ENCODE peak calls at places on chromosomes 13 and 19, in eight cellular contexts. One of them, this sample, is unnamed.

GRCh38 chr13:66795636-66796035 is 434.5 kb downstream of the PCDH9 start:
- DNase-seq in progenitor cell of endocrine pancreas: no peak
- DNase-seq in fibroblast of the aortic adventitia: no peak
- DNase-seq in MCF 10A: no peak
- DNase-seq in WTC11: no peak
- DNase-seq in CD8-positive, alpha-beta T cell: no peak
- DNase-seq in epithelial cell of esophagus: no peak
- DNase-seq in activated CD8-positive, alpha-beta T cell treated with anti-CD3 and anti-CD28 coated beads for 36 hours: no peak
- DNase-seq in this sample: no peak

GRCh38 chr19:30719189-30719990 is 347.2 kb downstream of the ZNF536 start:
- DNase-seq in CD8-positive, alpha-beta T cell: no peak
- DNase-seq in progenitor cell of endocrine pancreas: peak; percentile 24
- DNase-seq in MCF 10A: no peak
- DNase-seq in epithelial cell of esophagus: peak; percentile 23
- DNase-seq in activated CD8-positive, alpha-beta T cell treated with anti-CD3 and anti-CD28 coated beads for 36 hours: peak; percentile 20
- DNase-seq in fibroblast of the aortic adventitia: peak; percentile 28
- DNase-seq in WTC11: peak; percentile 48
- DNase-seq in this sample: peak; percentile 56

GRCh38 chr19:4678881-4679379 is 8.8 kb upstream of the MYDGF start:
- DNase-seq in activated CD8-positive, alpha-beta T cell treated with anti-CD3 and anti-CD28 coated beads for 36 hours: peak; percentile 21
- DNase-seq in MCF 10A: no peak
- DNase-seq in fibroblast of the aortic adventitia: no peak
- DNase-seq in WTC11: peak; percentile 96
- DNase-seq in CD8-positive, alpha-beta T cell: no peak
- DNase-seq in epithelial cell of esophagus: peak; percentile 32
- DNase-seq in progenitor cell of endocrine pancreas: no peak
- DNase-seq in this sample: no peak

GRCh38 chr13:72983085-72983768 is 75.6 kb upstream of the KLF5 start:
- DNase-seq in activated CD8-positive, alpha-beta T cell treated with anti-CD3 and anti-CD28 coated beads for 36 hours: no peak
- DNase-seq in epithelial cell of esophagus: peak; percentile 51
- DNase-seq in WTC11: no peak
- DNase-seq in CD8-positive, alpha-beta T cell: no peak
- DNase-seq in fibroblast of the aortic adventitia: peak; percentile 78
- DNase-seq in progenitor cell of endocrine pancreas: no peak
- DNase-seq in MCF 10A: peak; percentile 88
- DNase-seq in this sample: no peak

GRCh38 chr19:47587295-47587694 is 14.3 kb upstream of the ZNF541 start:
- DNase-seq in WTC11: no peak
- DNase-seq in activated CD8-positive, alpha-beta T cell treated with anti-CD3 and anti-CD28 coated beads for 36 hours: no peak
- DNase-seq in fibroblast of the aortic adventitia: no peak
- DNase-seq in epithelial cell of esophagus: peak; percentile 58
- DNase-seq in MCF 10A: no peak
- DNase-seq in progenitor cell of endocrine pancreas: no peak
- DNase-seq in CD8-positive, alpha-beta T cell: no peak
- DNase-seq in this sample: no peak

GRCh38 chr13:87867426-87867825 is 196.3 kb downstream of the SLITRK5 start:
- DNase-seq in WTC11: no peak
- DNase-seq in activated CD8-positive, alpha-beta T cell treated with anti-CD3 and anti-CD28 coated beads for 36 hours: no peak
- DNase-seq in epithelial cell of esophagus: no peak
- DNase-seq in progenitor cell of endocrine pancreas: no peak
- DNase-seq in CD8-positive, alpha-beta T cell: no peak
- DNase-seq in fibroblast of the aortic adventitia: no peak
- DNase-seq in MCF 10A: no peak
- DNase-seq in this sample: no peak

GRCh38 chr19:35265126-35265995 is 3.4 kb upstream of the USF2 start:
- DNase-seq in epithelial cell of esophagus: peak; percentile 18
- DNase-seq in progenitor cell of endocrine pancreas: peak; percentile 6
- DNase-seq in WTC11: peak; percentile 8
- DNase-seq in fibroblast of the aortic adventitia: no peak
- DNase-seq in activated CD8-positive, alpha-beta T cell treated with anti-CD3 and anti-CD28 coated beads for 36 hours: no peak
- DNase-seq in MCF 10A: peak; percentile 47
- DNase-seq in CD8-positive, alpha-beta T cell: peak; percentile 47
- DNase-seq in this sample: no peak

GRCh38 chr19:31179471-31179852 is 169.8 kb downstream of the TSHZ3 start:
- DNase-seq in fibroblast of the aortic adventitia: no peak
- DNase-seq in progenitor cell of endocrine pancreas: no peak
- DNase-seq in WTC11: no peak
- DNase-seq in activated CD8-positive, alpha-beta T cell treated with anti-CD3 and anti-CD28 coated beads for 36 hours: no peak
- DNase-seq in epithelial cell of esophagus: no peak
- DNase-seq in CD8-positive, alpha-beta T cell: no peak
- DNase-seq in MCF 10A: no peak
- DNase-seq in this sample: no peak

GRCh38 chr13:50805805-50806204 is 37.7 kb downstream of the DLEU7 start:
- DNase-seq in CD8-positive, alpha-beta T cell: no peak
- DNase-seq in WTC11: no peak
- DNase-seq in progenitor cell of endocrine pancreas: no peak
- DNase-seq in fibroblast of the aortic adventitia: peak; percentile 16
- DNase-seq in MCF 10A: peak; percentile 8
- DNase-seq in epithelial cell of esophagus: peak; percentile 26
- DNase-seq in activated CD8-positive, alpha-beta T cell treated with anti-CD3 and anti-CD28 coated beads for 36 hours: no peak
- DNase-seq in this sample: no peak
- TF ChIP-seq CTCF in CD8-positive, alpha-beta T cell: no peak
- TF ChIP-seq CTCF in WTC11: no peak
- TF ChIP-seq CTCF in progenitor cell of endocrine pancreas: no peak
- TF ChIP-seq CTCF in fibroblast of the aortic adventitia: no peak
- TF ChIP-seq CTCF in MCF 10A: peak; percentile 17
- TF ChIP-seq CTCF in epithelial cell of esophagus: no peak
- TF ChIP-seq CTCF in activated CD8-positive, alpha-beta T cell treated with anti-CD3 and anti-CD28 coated beads for 36 hours: peak; percentile 23
- TF ChIP-seq CTCF in this sample: no peak

GRCh38 chr13:34155931-34156607 is 338.1 kb downstream of the RFC3 start:
- DNase-seq in MCF 10A: peak; percentile 67
- DNase-seq in epithelial cell of esophagus: peak; percentile 76
- DNase-seq in progenitor cell of endocrine pancreas: no peak
- DNase-seq in activated CD8-positive, alpha-beta T cell treated with anti-CD3 and anti-CD28 coated beads for 36 hours: no peak
- DNase-seq in fibroblast of the aortic adventitia: peak; percentile 24
- DNase-seq in CD8-positive, alpha-beta T cell: no peak
- DNase-seq in WTC11: no peak
- DNase-seq in this sample: no peak
- TF ChIP-seq CTCF in MCF 10A: no peak
- TF ChIP-seq CTCF in epithelial cell of esophagus: no peak
- TF ChIP-seq CTCF in progenitor cell of endocrine pancreas: no peak
- TF ChIP-seq CTCF in activated CD8-positive, alpha-beta T cell treated with anti-CD3 and anti-CD28 coated beads for 36 hours: no peak
- TF ChIP-seq CTCF in fibroblast of the aortic adventitia: no peak
- TF ChIP-seq CTCF in CD8-positive, alpha-beta T cell: no peak
- TF ChIP-seq CTCF in WTC11: no peak
- TF ChIP-seq CTCF in this sample: no peak

GRCh38 chr19:1039646-1040475 is at the start of gene ABCA7:
- DNase-seq in progenitor cell of endocrine pancreas: peak; percentile 100
- DNase-seq in CD8-positive, alpha-beta T cell: peak; percentile 100
- DNase-seq in activated CD8-positive, alpha-beta T cell treated with anti-CD3 and anti-CD28 coated beads for 36 hours: peak; percentile 99
- DNase-seq in epithelial cell of esophagus: peak; percentile 99
- DNase-seq in MCF 10A: peak; percentile 98
- DNase-seq in WTC11: peak; percentile 100
- DNase-seq in fibroblast of the aortic adventitia: peak; percentile 97
- DNase-seq in this sample: peak; percentile 95

GRCh38 chr19:1037553-1038115 is 2.3 kb upstream of the ABCA7 start:
- DNase-seq in MCF 10A: no peak
- DNase-seq in fibroblast of the aortic adventitia: no peak
- DNase-seq in activated CD8-positive, alpha-beta T cell treated with anti-CD3 and anti-CD28 coated beads for 36 hours: peak; percentile 22
- DNase-seq in epithelial cell of esophagus: no peak
- DNase-seq in WTC11: no peak
- DNase-seq in progenitor cell of endocrine pancreas: no peak
- DNase-seq in CD8-positive, alpha-beta T cell: no peak
- DNase-seq in this sample: no peak

GRCh38 chr19:1032264-1032867 is 6.0 kb downstream of the CNN2 start:
- DNase-seq in CD8-positive, alpha-beta T cell: no peak
- DNase-seq in MCF 10A: no peak
- DNase-seq in activated CD8-positive, alpha-beta T cell treated with anti-CD3 and anti-CD28 coated beads for 36 hours: no peak
- DNase-seq in WTC11: no peak
- DNase-seq in epithelial cell of esophagus: no peak
- DNase-seq in fibroblast of the aortic adventitia: no peak
- DNase-seq in progenitor cell of endocrine pancreas: no peak
- DNase-seq in this sample: no peak

GRCh38 chr19:1038995-1039645 is 787 bp upstream of the ABCA7 start:
- DNase-seq in CD8-positive, alpha-beta T cell: no peak
- DNase-seq in fibroblast of the aortic adventitia: no peak
- DNase-seq in epithelial cell of esophagus: peak; percentile 21
- DNase-seq in progenitor cell of endocrine pancreas: no peak
- DNase-seq in MCF 10A: no peak
- DNase-seq in activated CD8-positive, alpha-beta T cell treated with anti-CD3 and anti-CD28 coated beads for 36 hours: no peak
- DNase-seq in WTC11: no peak
- DNase-seq in this sample: no peak

DNA sequence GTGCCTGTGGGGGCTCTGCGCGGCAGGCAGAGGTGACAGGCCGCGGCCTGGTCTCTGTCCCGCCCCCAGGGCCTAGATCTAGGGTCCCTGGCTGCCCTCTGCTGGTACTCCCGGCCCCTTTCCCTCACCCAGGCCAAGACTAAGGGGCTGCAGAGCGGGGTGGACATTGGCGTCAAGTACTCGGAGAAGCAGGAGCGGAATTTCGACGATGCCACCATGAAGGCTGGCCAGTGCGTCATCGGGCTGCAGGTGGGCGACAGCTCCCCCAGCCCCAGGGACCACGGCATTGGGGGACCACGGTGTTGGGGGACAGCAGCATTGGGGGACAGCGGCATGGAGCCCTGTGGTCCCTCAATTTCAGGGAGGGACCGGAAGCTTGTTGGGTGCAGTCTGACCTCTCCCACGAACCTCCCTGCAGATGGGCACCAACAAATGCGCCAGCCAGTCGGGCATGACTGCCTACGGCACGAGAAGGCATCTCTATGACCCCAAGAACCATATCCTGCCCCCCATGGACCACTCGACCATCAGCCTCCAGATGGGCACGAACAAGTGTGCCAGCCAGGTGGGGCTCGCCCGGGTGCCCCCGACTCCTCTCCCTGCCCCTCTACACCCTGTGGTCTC is 3.8 kb upstream of the ABCA7 start:
- DNase-seq in progenitor cell of endocrine pancreas: no peak
- DNase-seq in fibroblast of the aortic adventitia: no peak
- DNase-seq in CD8-positive, alpha-beta T cell: peak; percentile 64
- DNase-seq in activated CD8-positive, alpha-beta T cell treated with anti-CD3 and anti-CD28 coated beads for 36 hours: peak; percentile 46
- DNase-seq in epithelial cell of esophagus: no peak
- DNase-seq in MCF 10A: no peak
- DNase-seq in WTC11: peak; percentile 51
- DNase-seq in this sample: no peak
- TF ChIP-seq CTCF in progenitor cell of endocrine pancreas: no peak
- TF ChIP-seq CTCF in fibroblast of the aortic adventitia: no peak
- TF ChIP-seq CTCF in CD8-positive, alpha-beta T cell: no peak
- TF ChIP-seq CTCF in activated CD8-positive, alpha-beta T cell treated with anti-CD3 and anti-CD28 coated beads for 36 hours: peak; percentile 21
- TF ChIP-seq CTCF in epithelial cell of esophagus: no peak
- TF ChIP-seq CTCF in MCF 10A: no peak
- TF ChIP-seq CTCF in WTC11: no peak
- TF ChIP-seq CTCF in this sample: no peak

GRCh38 chr19:54160948-54161347 is 1.4 kb upstream of the LENG1 start:
- DNase-seq in epithelial cell of esophagus: no peak
- DNase-seq in fibroblast of the aortic adventitia: no peak
- DNase-seq in activated CD8-positive, alpha-beta T cell treated with anti-CD3 and anti-CD28 coated beads for 36 hours: no peak
- DNase-seq in MCF 10A: no peak
- DNase-seq in WTC11: no peak
- DNase-seq in progenitor cell of endocrine pancreas: no peak
- DNase-seq in CD8-positive, alpha-beta T cell: no peak
- DNase-seq in this sample: no peak
- TF ChIP-seq CTCF in epithelial cell of esophagus: no peak
- TF ChIP-seq CTCF in fibroblast of the aortic adventitia: no peak
- TF ChIP-seq CTCF in activated CD8-positive, alpha-beta T cell treated with anti-CD3 and anti-CD28 coated beads for 36 hours: no peak
- TF ChIP-seq CTCF in MCF 10A: no peak
- TF ChIP-seq CTCF in WTC11: no peak
- TF ChIP-seq CTCF in progenitor cell of endocrine pancreas: no peak
- TF ChIP-seq CTCF in CD8-positive, alpha-beta T cell: no peak
- TF ChIP-seq CTCF in this sample: no peak

DNA sequence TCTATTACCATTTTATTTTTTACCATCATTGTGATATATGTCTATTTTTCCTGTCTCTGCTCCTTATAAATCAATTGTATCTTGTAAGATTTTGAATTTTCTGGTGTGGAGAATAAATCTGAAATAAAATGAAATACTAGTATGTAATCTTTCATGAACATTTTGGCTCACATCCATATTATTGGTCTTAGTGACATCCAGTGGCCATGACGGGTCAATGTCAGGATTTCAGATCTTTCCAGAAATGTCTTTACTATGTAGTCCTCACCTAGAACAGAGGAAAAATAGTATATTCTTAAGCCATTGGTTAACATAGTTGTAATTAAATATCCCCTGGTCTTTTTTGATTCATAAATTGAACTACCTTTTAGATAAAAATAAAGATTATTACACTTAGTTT is 109.8 kb upstream of the GPC6 start:
- DNase-seq in CD8-positive, alpha-beta T cell: no peak
- DNase-seq in epithelial cell of esophagus: no peak
- DNase-seq in fibroblast of the aortic adventitia: no peak
- DNase-seq in activated CD8-positive, alpha-beta T cell treated with anti-CD3 and anti-CD28 coated beads for 36 hours: no peak
- DNase-seq in progenitor cell of endocrine pancreas: no peak
- DNase-seq in WTC11: no peak
- DNase-seq in MCF 10A: peak; percentile 3
- DNase-seq in this sample: no peak
- TF ChIP-seq CTCF in CD8-positive, alpha-beta T cell: no peak
- TF ChIP-seq CTCF in epithelial cell of esophagus: no peak
- TF ChIP-seq CTCF in fibroblast of the aortic adventitia: no peak
- TF ChIP-seq CTCF in activated CD8-positive, alpha-beta T cell treated with anti-CD3 and anti-CD28 coated beads for 36 hours: no peak
- TF ChIP-seq CTCF in progenitor cell of endocrine pancreas: peak; percentile 21
- TF ChIP-seq CTCF in WTC11: no peak
- TF ChIP-seq CTCF in MCF 10A: no peak
- TF ChIP-seq CTCF in this sample: no peak